ENCODE peak calls at places on chromosomes 13 and 19, in six cellular contexts. L, G, I, C, Y and B are unnamed samples.

GRCh38 chr19:33722456-33723239 is 74.0 kb upstream of the KCTD15 start:
- DNase-seq in L (no peak), I (no peak), Y (no peak), G (no peak), C (no peak), B (no peak)

GRCh38 chr13:20525601-20526544 is at the start of gene CRYL1:
- DNase-seq in L (peak; percentile 73), G (peak; percentile 31), Y (peak; percentile 77), I (no peak), C (peak; percentile 56), B (peak; percentile 33)

GRCh38 chr19:47097396-47098217 is 16.0 kb downstream of the ZC3H4 start:
- DNase-seq in Y (no peak), G (no peak), C (no peak), L (no peak), I (no peak), B (no peak)

GRCh38 chr13:52862358-52863206 is 14.1 kb upstream of the PCDH8 start:
- DNase-seq in C (peak; percentile 89), L (no peak), I (peak; percentile 24), G (peak; percentile 5), Y (peak; percentile 36), B (peak; percentile 21)

GRCh38 chr13:31053098-31053497 is 108.6 kb downstream of the HSPH1 start:
- DNase-seq in C (no peak), I (no peak), Y (no peak), G (no peak), L (peak; percentile 37), B (no peak)

GRCh38 chr13:26449063-26449848 is 108.2 kb upstream of the WASF3 start:
- DNase-seq in I (no peak), L (peak; percentile 7), C (no peak), Y (no peak), G (no peak), B (no peak)

GRCh38 chr19:952680-953500 is 27.1 kb downstream of the ARID3A start:
- DNase-seq in C (no peak), I (no peak), Y (peak; percentile 81), L (no peak), G (peak; percentile 95), B (no peak)

GRCh38 chr19:47255947-47256687 is at the start of gene CCDC9:
- DNase-seq in Y (peak; percentile 98), G (peak; percentile 94), C (peak; percentile 96), I (peak; percentile 92), L (peak; percentile 95), B (peak; percentile 99)

GRCh38 chr19:46579286-46579944 is 21.7 kb upstream of the CALM3 start:
- DNase-seq in G (no peak), L (no peak), Y (no peak), I (no peak), C (peak; percentile 82), B (peak; percentile 55)

GRCh38 chr19:3459965-3460582 is 20.3 kb downstream of the SMIM24 start:
- DNase-seq in G (no peak), L (no peak), Y (no peak), C (no peak), I (no peak), B (no peak)
- TF ChIP-seq CEBPB in G (no peak), L (no peak), Y (no peak), C (no peak), I (no peak), B (no peak)

DNA sequence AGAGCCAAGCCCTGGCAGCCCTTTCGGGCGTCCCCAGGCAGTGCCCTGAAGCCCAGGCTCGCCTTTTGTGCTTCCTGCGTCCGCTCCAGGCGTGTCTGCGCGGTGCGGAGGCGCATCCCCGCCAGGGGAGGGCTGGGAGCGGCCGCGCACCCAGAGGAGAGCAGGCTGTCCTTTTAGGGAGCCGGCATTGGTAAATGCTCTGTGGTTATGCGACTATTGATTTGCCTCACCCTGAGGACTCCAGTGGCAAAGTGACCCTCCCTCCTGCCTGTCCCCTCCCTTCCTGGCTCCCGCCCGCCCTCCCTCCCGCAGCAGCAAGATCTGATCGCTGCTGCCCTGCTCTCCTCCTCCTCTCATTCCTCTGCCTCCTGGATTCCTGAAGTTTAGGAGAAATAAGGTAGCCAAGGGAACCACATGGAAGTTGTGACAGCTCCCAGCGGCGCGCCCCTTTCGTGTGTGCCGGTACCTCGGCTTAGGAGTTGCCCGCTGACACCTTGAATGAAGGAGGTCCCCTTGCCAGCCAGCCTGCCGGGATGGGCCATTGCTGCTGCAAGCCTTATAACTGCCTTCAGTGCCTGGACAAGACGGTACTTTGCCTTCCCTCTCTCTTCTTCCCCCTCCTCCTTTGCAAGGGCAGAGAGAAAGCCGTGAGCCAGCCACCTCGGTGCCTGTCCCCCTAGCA is 167.0 kb downstream of the SLC7A1 start:
- DNase-seq in C (peak; percentile 71), L (no peak), G (no peak), Y (no peak), I (peak; percentile 6), B (no peak)
- H3K27ac ChIP-seq in C (no peak overlapping the region), L (no peak overlapping the region), G (no peak overlapping the region), Y (no peak overlapping the region), I (no peak overlapping the region), B (no peak overlapping the region)

GRCh38 chr13:35475131-35475959 is 1.1 kb downstream of the MAB21L1 start:
- DNase-seq in Y (no peak), G (no peak), C (peak; percentile 71), L (peak; percentile 16), I (no peak), B (no peak)
- TF ChIP-seq CEBPB in Y (no peak), G (no peak), C (no peak), L (no peak), I (no peak), B (no peak)

GRCh38 chr13:24870380-24870760 is 106.4 kb downstream of the RNF17 start:
- DNase-seq in L (no peak), I (no peak), G (no peak), C (no peak), Y (no peak), B (no peak)
- H3K27ac ChIP-seq in L (no peak overlapping the region), I (no peak overlapping the region), G (no peak overlapping the region), C (no peak overlapping the region), Y (no peak overlapping the region), B (no peak overlapping the region)

GRCh38 chr19:56223481-56223880 is 21.4 kb downstream of the ZSCAN5C start:
- DNase-seq in I (no peak), Y (no peak), C (no peak), G (no peak), L (no peak), B (no peak)
- TF ChIP-seq CEBPB in I (no peak), Y (no peak), C (no peak), G (no peak), L (no peak), B (no peak)